ENCODE peak calls at places on chromosome 18, in seven cellular contexts. J is NB4, O is breast epithelium, C is IMR-90, D is Peyer's patch, B is suprapubic skin, E is A549. K is an unnamed sample.

GRCh38 chr18:10170375-10170774 is 256.6 kb downstream of the VAPA start:
- DNase-seq in B (no peak), O (no peak), C (no peak), D (no peak), J (no peak), E (no peak), K (no peak)

GRCh38 chr18:63444567-63444966 is 22.3 kb upstream of the VPS4B start:
- DNase-seq in D (no peak), E (peak; percentile 33), O (no peak), C (peak; percentile 72), J (peak; percentile 95), B (no peak), K (no peak)

GRCh38 chr18:11324956-11325873 is 175.8 kb upstream of the PIEZO2 start:
- DNase-seq in O (no peak), J (peak; percentile 48), D (no peak), C (peak; percentile 85), B (no peak), E (no peak), K (no peak)

GRCh38 chr18:44514766-44515165 is 165.9 kb upstream of the SETBP1 start:
- DNase-seq in O (no peak), D (no peak), C (no peak), B (no peak), E (no peak), J (no peak), K (no peak)

GRCh38 chr18:42781298-42781815 is 334.1 kb downstream of the RIT2 start:
- DNase-seq in C (no peak), D (no peak), B (no peak), O (no peak), J (no peak), E (no peak), K (no peak)

GRCh38 chr18:27315001-27315400 is 129.9 kb upstream of the CHST9 start:
- DNase-seq in O (no peak), C (no peak), E (no peak), B (no peak), D (no peak), J (no peak), K (no peak)

GRCh38 chr18:68417166-68417776 is 297.6 kb downstream of the TMX3 start:
- DNase-seq in C (no peak), B (no peak), O (no peak), E (no peak), D (no peak), J (no peak), K (no peak)

GRCh38 chr18:11154369-11154982 is 5.1 kb upstream of the PIEZO2 start:
- DNase-seq in D (no peak), B (no peak), C (peak; percentile 76), J (peak; percentile 56), O (no peak), E (peak; percentile 42), K (no peak)

GRCh38 chr18:28045176-28045810 is 131.6 kb downstream of the CDH2 start:
- DNase-seq in B (no peak), C (peak; percentile 86), O (no peak), E (peak; percentile 31), J (no peak), D (no peak), K (no peak)

GRCh38 chr18:27780061-27780740 is 396.7 kb downstream of the CDH2 start:
- DNase-seq in C (no peak), E (no peak), B (no peak), J (no peak), O (no peak), D (no peak), K (no peak)

GRCh38 chr18:10442551-10442971 is 11.9 kb upstream of the APCDD1 start:
- DNase-seq in B (no peak), O (no peak), E (no peak), C (no peak), D (no peak), J (no peak), K (no peak)

GRCh38 chr18:35582899-35583558 is 1.5 kb downstream of the GALNT1 start:
- DNase-seq in D (no peak), E (no peak), J (peak; percentile 12), C (peak; percentile 45), O (no peak), B (no peak), K (no peak)

GRCh38 chr18:68480196-68480595 is 234.7 kb downstream of the TMX3 start:
- DNase-seq in O (no peak), D (no peak), J (no peak), B (no peak), E (no peak), C (no peak), K (no peak)

GRCh38 chr18:31555971-31556747 is 35.5 kb upstream of the TTR start:
- DNase-seq in B (no peak), E (peak; percentile 58), C (peak; percentile 70), O (no peak), J (peak; percentile 69), D (peak; percentile 71), K (no peak)

GRCh38 chr18:35811896-35812295 is 160.6 kb upstream of the RMP24 start:
- DNase-seq in C (no peak), B (no peak), E (no peak), D (no peak), O (no peak), J (peak; percentile 53), K (no peak)

GRCh38 chr18:10687161-10687925 is 161.5 kb downstream of the NAPG start:
- DNase-seq in D (no peak), J (no peak), O (no peak), C (peak; percentile 1), E (no peak), B (no peak), K (no peak)

GRCh38 chr18:31233550-31234306 is 71.1 kb upstream of the DSC1 start:
- DNase-seq in D (no peak), E (no peak), B (no peak), C (no peak), J (no peak), O (no peak), K (peak; percentile 49)

GRCh38 chr18:10322408-10322807 is 132.0 kb upstream of the APCDD1 start:
- DNase-seq in O (no peak), C (peak; percentile 21), J (no peak), E (no peak), D (no peak), B (no peak), K (no peak)

GRCh38 chr18:63271881-63272299 is 47.7 kb downstream of the BCL2 start:
- DNase-seq in D (no peak), E (no peak), J (peak; percentile 23), B (no peak), C (no peak), O (no peak), K (no peak)

GRCh38 chr18:21684731-21685130 is 19.8 kb downstream of the ABHD3 start:
- DNase-seq in J (no peak), D (no peak), E (no peak), O (no peak), C (no peak), B (no peak), K (no peak)
- TF ChIP-seq CTCF in J (no peak), D (no peak), E (no peak), O (no peak), C (no peak), B (no peak), K (no peak)

GRCh38 chr18:50401888-50402287 is 27.0 kb downstream of the SKA1 start:
- DNase-seq in O (peak; percentile 64), J (no peak), D (peak; percentile 56), B (no peak), C (peak; percentile 7), E (no peak), K (peak; percentile 80)
- H3K4me3 ChIP-seq in O (no peak overlapping the region), J (no peak overlapping the region), D (no peak overlapping the region), B (no peak overlapping the region), C (no peak overlapping the region), E (no peak overlapping the region), K (no peak overlapping the region)

GRCh38 chr18:12325726-12326245 is 17.7 kb downstream of the TUBB6 start:
- DNase-seq in O (no peak), C (no peak), B (peak; percentile 58), E (no peak), J (no peak), D (no peak), K (no peak)
- TF ChIP-seq POLR2A in O (no peak), C (no peak), B (no peak), E (no peak), J (no peak), D (no peak), K (no peak)

GRCh38 chr18:26103579-26103978 is 13.2 kb upstream of the SS18 start:
- DNase-seq in C (no peak), O (no peak), B (no peak), J (peak; percentile 18), D (peak; percentile 51), E (peak; percentile 39), K (no peak)
- TF ChIP-seq CTCF in C (no peak), O (no peak), B (no peak), J (peak; percentile 18), D (no peak), E (no peak), K (no peak)

GRCh38 chr18:48543228-48543627 is 4.4 kb downstream of the CTIF start:
- DNase-seq in E (no peak), D (no peak), O (no peak), J (peak; percentile 18), B (no peak), C (no peak), K (no peak)

GRCh38 chr18:48541026-48541746 is 2.4 kb downstream of the CTIF start:
- DNase-seq in J (peak; percentile 85), E (peak; percentile 57), C (peak; percentile 75), D (peak; percentile 82), B (peak; percentile 83), O (peak; percentile 68), K (peak; percentile 84)

GRCh38 chr18:48540329-48541025 is 1.6 kb downstream of the CTIF start:
- DNase-seq in E (peak; percentile 67), C (peak; percentile 58), B (peak; percentile 83), D (peak; percentile 76), J (peak; percentile 74), O (peak; percentile 59), K (peak; percentile 92)

GRCh38 chr18:48542513-48543181 is 3.8 kb downstream of the CTIF start:
- DNase-seq in B (no peak), O (no peak), D (no peak), E (no peak), J (no peak), C (no peak), K (no peak)

DNA sequence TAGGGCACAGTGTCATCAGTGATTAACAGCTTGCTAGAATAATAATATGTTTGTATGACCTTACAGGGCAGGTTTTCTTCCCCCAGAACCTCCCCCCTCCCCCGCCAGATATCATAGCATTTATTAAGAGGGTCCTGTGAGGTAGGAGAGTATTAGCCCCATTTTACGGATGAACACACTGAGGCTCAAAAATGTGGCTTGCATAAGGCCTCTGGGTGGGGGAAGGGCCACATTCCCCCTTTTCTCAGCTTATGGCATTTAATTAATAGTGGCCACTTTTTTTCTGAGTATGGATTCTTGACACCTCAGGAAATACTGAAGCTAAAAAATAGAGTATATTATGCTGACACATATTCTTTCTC is 2.9 kb downstream of the CTIF start:
- DNase-seq in J (no peak), O (no peak), D (no peak), E (no peak), B (no peak), C (no peak), K (no peak)
- H3K4me3 ChIP-seq in J (peak overlapping the region; percentile 23), O (peak overlapping the region; percentile 79), D (peak overlapping the region; percentile 88), E (peak overlapping the region; percentile 82), B (peak overlapping the region; percentile 78), C (peak overlapping the region; percentile 96), K (peak overlapping the region; percentile 83)

K was measured in right lobe of liver.